ENCODE peak calls at places on chromosome 20, in five cellular contexts. One of them, this sample, is unnamed.

GRCh38 chr20:62728028-62728780 is 19.6 kb downstream of the NTSR1 start:
- DNase-seq in foreskin fibroblast: no peak
- DNase-seq in left lung: peak
- DNase-seq in fibroblast of lung: no peak
- DNase-seq in epithelial cell of esophagus: no peak
- DNase-seq in this sample: no peak

GRCh38 chr20:50309280-50309763 is 118.7 kb downstream of the CEBPB start:
- DNase-seq in foreskin fibroblast: no peak
- DNase-seq in left lung: no peak
- DNase-seq in fibroblast of lung: peak
- DNase-seq in epithelial cell of esophagus: no peak
- DNase-seq in this sample: no peak

GRCh38 chr20:11799131-11799800 is 118.4 kb upstream of the BTBD3 start:
- DNase-seq in foreskin fibroblast: no peak
- DNase-seq in left lung: no peak
- DNase-seq in fibroblast of lung: no peak
- DNase-seq in epithelial cell of esophagus: peak
- DNase-seq in this sample: no peak

GRCh38 chr20:2539341-2539740 is 3.0 kb downstream of the TMC2 start:
- DNase-seq in foreskin fibroblast: no peak
- DNase-seq in left lung: no peak
- DNase-seq in fibroblast of lung: no peak
- DNase-seq in epithelial cell of esophagus: no peak
- DNase-seq in this sample: no peak

GRCh38 chr20:44678247-44678646 is 26.7 kb upstream of the ADA start:
- DNase-seq in foreskin fibroblast: no peak
- DNase-seq in left lung: no peak
- DNase-seq in fibroblast of lung: no peak
- DNase-seq in epithelial cell of esophagus: peak
- DNase-seq in this sample: no peak

GRCh38 chr20:63009988-63010769 is 3.4 kb upstream of the BHLHE23 start:
- DNase-seq in foreskin fibroblast: peak
- DNase-seq in left lung: peak
- DNase-seq in fibroblast of lung: peak
- DNase-seq in epithelial cell of esophagus: no peak
- DNase-seq in this sample: no peak

GRCh38 chr20:36315545-36316351 is 9.6 kb downstream of the DLGAP4 start:
- DNase-seq in foreskin fibroblast: no peak
- DNase-seq in left lung: no peak
- DNase-seq in fibroblast of lung: no peak
- DNase-seq in epithelial cell of esophagus: no peak
- DNase-seq in this sample: no peak

GRCh38 chr20:44295995-44296394 is 15.0 kb downstream of the FITM2 start:
- DNase-seq in foreskin fibroblast: no peak
- DNase-seq in left lung: no peak
- DNase-seq in fibroblast of lung: no peak
- DNase-seq in epithelial cell of esophagus: no peak
- DNase-seq in this sample: no peak

GRCh38 chr20:58712116-58712822 is 19.7 kb downstream of the NPEPL1 start:
- DNase-seq in foreskin fibroblast: no peak
- DNase-seq in left lung: peak
- DNase-seq in fibroblast of lung: no peak
- DNase-seq in epithelial cell of esophagus: no peak
- DNase-seq in this sample: no peak

GRCh38 chr20:63553251-63553932 is 567 bp upstream of the FNDC11 start:
- DNase-seq in foreskin fibroblast: peak
- DNase-seq in left lung: peak
- DNase-seq in fibroblast of lung: peak
- DNase-seq in epithelial cell of esophagus: peak
- DNase-seq in this sample: peak

GRCh38 chr20:54194724-54195438 is 13.0 kb upstream of the PFDN4 start:
- DNase-seq in foreskin fibroblast: peak
- DNase-seq in left lung: no peak
- DNase-seq in fibroblast of lung: peak
- DNase-seq in epithelial cell of esophagus: peak
- DNase-seq in this sample: no peak

DNA sequence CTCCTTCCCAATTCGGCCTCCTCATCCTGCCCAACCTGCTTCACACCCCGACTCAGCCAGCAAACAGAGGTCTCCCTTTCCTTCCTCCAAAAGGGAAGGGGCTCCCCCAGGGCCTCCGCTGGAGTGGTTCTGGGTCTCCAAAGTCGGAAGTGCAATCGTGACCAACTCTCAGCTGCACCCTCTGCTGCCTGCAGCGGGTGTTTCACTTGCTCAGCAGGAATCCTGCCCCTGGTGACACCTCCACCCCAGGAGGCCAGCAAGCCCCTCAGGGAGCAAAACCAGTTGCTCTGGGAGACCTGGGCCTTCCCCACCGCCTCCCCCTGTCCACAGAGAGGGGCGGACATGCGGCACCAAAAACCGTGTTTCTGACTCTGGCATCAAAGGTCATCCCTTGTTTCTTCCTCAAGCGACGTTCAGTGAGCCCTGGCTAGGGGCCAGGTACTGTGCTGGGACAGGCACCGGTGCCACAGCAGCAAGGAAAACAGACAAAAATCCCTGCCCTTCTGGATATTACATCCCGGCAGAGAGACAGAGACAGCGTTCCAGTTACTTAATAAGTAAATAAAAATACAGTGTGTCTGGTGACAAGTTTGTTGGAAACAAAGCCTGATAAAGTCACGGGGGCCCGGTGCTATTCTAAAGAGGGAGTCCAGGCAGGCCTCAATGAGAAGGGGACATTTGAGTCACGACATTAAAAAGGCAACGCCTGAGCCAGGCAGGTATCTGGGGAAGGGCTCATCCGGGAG is 219.0 kb downstream of the BMP7 start:
- DNase-seq in foreskin fibroblast: no peak
- DNase-seq in left lung: no peak
- DNase-seq in fibroblast of lung: no peak
- DNase-seq in epithelial cell of esophagus: no peak
- DNase-seq in this sample: no peak
- TF ChIP-seq CTCF in foreskin fibroblast: peak
- TF ChIP-seq CTCF in left lung: no peak
- TF ChIP-seq CTCF in fibroblast of lung: no peak
- TF ChIP-seq CTCF in epithelial cell of esophagus: peak
- TF ChIP-seq CTCF in this sample: peak

GRCh38 chr20:38441916-38442315 is 6.8 kb upstream of the SNHG17 start:
- DNase-seq in foreskin fibroblast: peak
- DNase-seq in left lung: no peak
- DNase-seq in fibroblast of lung: no peak
- DNase-seq in epithelial cell of esophagus: no peak
- DNase-seq in this sample: no peak
- H3K4me3 ChIP-seq in foreskin fibroblast: no peak
- H3K4me3 ChIP-seq in left lung: no peak
- H3K4me3 ChIP-seq in fibroblast of lung: no peak
- H3K4me3 ChIP-seq in epithelial cell of esophagus: no peak
- H3K4me3 ChIP-seq in this sample: no peak

GRCh38 chr20:462199-462991 is at the start of gene TBC1D20:
- DNase-seq in foreskin fibroblast: peak
- DNase-seq in left lung: peak
- DNase-seq in fibroblast of lung: peak
- DNase-seq in epithelial cell of esophagus: peak
- DNase-seq in this sample: peak
- TF ChIP-seq CTCF in foreskin fibroblast: no peak
- TF ChIP-seq CTCF in left lung: no peak
- TF ChIP-seq CTCF in fibroblast of lung: no peak
- TF ChIP-seq CTCF in epithelial cell of esophagus: peak
- TF ChIP-seq CTCF in this sample: peak

GRCh38 chr20:59984551-59984950 is 26.3 kb downstream of the CDH26 start:
- DNase-seq in foreskin fibroblast: no peak
- DNase-seq in left lung: no peak
- DNase-seq in fibroblast of lung: no peak
- DNase-seq in epithelial cell of esophagus: no peak
- DNase-seq in this sample: no peak

GRCh38 chr20:59985864-59986263 is 27.6 kb downstream of the CDH26 start:
- DNase-seq in foreskin fibroblast: no peak
- DNase-seq in left lung: no peak
- DNase-seq in fibroblast of lung: no peak
- DNase-seq in epithelial cell of esophagus: no peak
- DNase-seq in this sample: no peak

GRCh38 chr20:59992531-59992930 is 34.3 kb downstream of the CDH26 start:
- DNase-seq in foreskin fibroblast: peak
- DNase-seq in left lung: no peak
- DNase-seq in fibroblast of lung: no peak
- DNase-seq in epithelial cell of esophagus: peak
- DNase-seq in this sample: no peak

GRCh38 chr20:59987135-59987534 is 28.9 kb downstream of the CDH26 start:
- DNase-seq in foreskin fibroblast: no peak
- DNase-seq in left lung: no peak
- DNase-seq in fibroblast of lung: no peak
- DNase-seq in epithelial cell of esophagus: peak
- DNase-seq in this sample: no peak

DNA sequence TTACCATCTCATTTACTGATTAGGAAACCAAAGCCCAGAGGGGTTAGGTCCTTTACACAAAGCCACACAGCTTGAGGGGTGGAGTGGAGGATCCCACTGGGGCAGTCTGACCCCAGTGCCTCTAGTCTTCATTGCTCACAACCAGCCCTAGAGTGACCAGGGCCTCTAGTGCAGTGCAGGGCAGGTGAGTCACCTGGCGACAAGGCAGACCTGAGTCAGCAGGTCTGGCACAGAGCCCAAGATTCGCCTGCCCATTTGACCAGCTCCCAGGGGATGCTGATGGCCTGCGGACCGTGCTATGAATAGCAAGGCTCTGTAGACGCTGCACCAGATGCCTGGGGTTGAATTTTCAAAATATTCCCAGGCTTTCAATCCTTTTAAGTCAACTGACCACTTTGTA is 29.9 kb downstream of the CDH26 start:
- DNase-seq in foreskin fibroblast: peak
- DNase-seq in left lung: peak
- DNase-seq in fibroblast of lung: peak
- DNase-seq in epithelial cell of esophagus: peak
- DNase-seq in this sample: no peak
- H3K4me3 ChIP-seq in foreskin fibroblast: no peak
- H3K4me3 ChIP-seq in left lung: no peak
- H3K4me3 ChIP-seq in fibroblast of lung: no peak
- H3K4me3 ChIP-seq in epithelial cell of esophagus: no peak
- H3K4me3 ChIP-seq in this sample: no peak

GRCh38 chr20:14745830-14746229 is 408.4 kb upstream of the FLRT3 start:
- DNase-seq in foreskin fibroblast: no peak
- DNase-seq in left lung: no peak
- DNase-seq in fibroblast of lung: no peak
- DNase-seq in epithelial cell of esophagus: no peak
- DNase-seq in this sample: no peak

GRCh38 chr20:14744723-14745122 is 407.3 kb upstream of the FLRT3 start:
- DNase-seq in foreskin fibroblast: no peak
- DNase-seq in left lung: no peak
- DNase-seq in fibroblast of lung: no peak
- DNase-seq in epithelial cell of esophagus: no peak
- DNase-seq in this sample: no peak

DNA sequence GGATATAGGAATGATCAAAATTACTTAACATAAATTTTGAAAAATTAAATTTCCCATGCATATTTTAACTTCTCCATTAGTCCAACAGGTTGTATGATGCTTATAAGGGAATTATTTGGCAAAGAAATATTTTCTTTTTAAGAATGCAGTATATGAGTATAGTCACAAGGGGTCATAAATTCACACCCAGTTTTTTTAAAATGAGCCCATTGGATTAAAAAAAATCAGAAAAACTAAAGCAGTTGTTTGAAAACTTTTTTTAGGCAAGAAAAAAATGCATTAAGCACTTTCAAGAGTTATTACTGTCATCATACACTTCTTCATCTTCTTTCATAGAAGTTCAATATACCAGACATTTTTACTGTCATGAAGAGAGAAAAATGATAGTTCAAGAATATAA is 404.2 kb upstream of the FLRT3 start:
- DNase-seq in foreskin fibroblast: no peak
- DNase-seq in left lung: no peak
- DNase-seq in fibroblast of lung: no peak
- DNase-seq in epithelial cell of esophagus: no peak
- DNase-seq in this sample: no peak
- TF ChIP-seq CTCF in foreskin fibroblast: no peak
- TF ChIP-seq CTCF in left lung: no peak
- TF ChIP-seq CTCF in fibroblast of lung: no peak
- TF ChIP-seq CTCF in epithelial cell of esophagus: no peak
- TF ChIP-seq CTCF in this sample: no peak

DNA sequence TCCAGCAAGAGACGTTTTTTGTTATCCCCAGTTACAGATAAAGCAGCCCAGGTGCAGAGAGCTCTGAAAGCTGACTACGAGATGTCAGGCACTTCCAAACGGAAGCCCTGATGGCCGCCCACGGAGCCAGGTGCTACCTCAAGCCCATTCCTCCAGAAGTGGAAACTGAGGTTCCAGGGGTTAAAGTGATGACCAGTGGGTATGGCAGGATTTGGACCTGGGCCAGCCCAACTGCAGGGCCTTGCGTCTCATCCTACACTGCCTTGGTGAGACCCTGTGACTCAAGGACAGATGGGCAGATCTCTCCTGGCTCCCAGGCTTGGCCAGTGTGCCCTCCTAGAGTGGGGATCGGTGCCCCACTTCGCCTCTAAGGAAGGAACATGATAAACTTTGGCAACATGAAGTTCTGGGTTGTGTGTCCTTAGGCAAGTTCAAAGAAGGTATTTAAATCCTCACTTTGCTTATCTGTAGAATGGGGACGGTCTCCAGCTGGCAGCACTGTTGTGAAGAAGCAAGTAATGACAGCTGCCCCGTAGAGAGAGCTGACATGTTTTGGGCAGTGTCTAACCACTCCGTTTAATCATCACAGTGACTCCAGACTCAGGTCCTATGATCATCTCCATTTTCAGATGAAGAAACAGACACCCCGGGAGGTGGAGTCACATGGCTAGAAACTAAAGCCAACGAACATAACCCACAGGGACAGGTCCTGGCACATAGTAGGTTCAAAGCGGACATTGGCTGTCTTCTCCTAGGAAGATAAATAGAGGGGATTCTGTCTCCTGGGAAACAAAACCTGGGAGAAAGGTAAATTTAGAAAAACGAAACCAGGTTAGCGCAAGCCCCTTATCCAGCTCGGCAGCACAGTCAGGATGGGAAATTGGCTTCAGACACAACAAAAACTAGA is 34.4 kb upstream of the CDH22 start:
- DNase-seq in foreskin fibroblast: no peak
- DNase-seq in left lung: no peak
- DNase-seq in fibroblast of lung: no peak
- DNase-seq in epithelial cell of esophagus: peak
- DNase-seq in this sample: no peak
- H3K4me3 ChIP-seq in foreskin fibroblast: no peak
- H3K4me3 ChIP-seq in left lung: no peak
- H3K4me3 ChIP-seq in fibroblast of lung: no peak
- H3K4me3 ChIP-seq in epithelial cell of esophagus: no peak
- H3K4me3 ChIP-seq in this sample: no peak